ENCODE peak calls at places on chromosomes 7 and 10, in nine cellular contexts. One of them, this sample, is unnamed.

GRCh38 chr10:3484306-3485187 is 300.5 kb downstream of the KLF6 start:
- DNase-seq in skeletal muscle cell: no peak
- DNase-seq in iPS-NIHi11: no peak
- DNase-seq in T-helper 9 cell: no peak
- DNase-seq in activated T-cell treated with anti-CD3 and anti-CD28 coated beads for 24 hours: no peak
- DNase-seq in smooth muscle cell of the brain vasculature: no peak
- DNase-seq in mucosa of descending colon: no peak
- DNase-seq in ELR: peak
- DNase-seq in NCI-H748 treated with DMSO at 0.1 percent for 48 hours: no peak
- DNase-seq in this sample: no peak

GRCh38 chr10:59880976-59881510 is 25.3 kb downstream of the CCDC6 start:
- DNase-seq in activated T-cell treated with anti-CD3 and anti-CD28 coated beads for 24 hours: peak
- DNase-seq in NCI-H748 treated with DMSO at 0.1 percent for 48 hours: no peak
- DNase-seq in mucosa of descending colon: no peak
- DNase-seq in ELR: no peak
- DNase-seq in T-helper 9 cell: no peak
- DNase-seq in smooth muscle cell of the brain vasculature: no peak
- DNase-seq in iPS-NIHi11: no peak
- DNase-seq in skeletal muscle cell: no peak
- DNase-seq in this sample: peak

GRCh38 chr10:63611078-63611477 is 89.9 kb downstream of the REEP3 start:
- DNase-seq in NCI-H748 treated with DMSO at 0.1 percent for 48 hours: no peak
- DNase-seq in smooth muscle cell of the brain vasculature: no peak
- DNase-seq in ELR: peak
- DNase-seq in activated T-cell treated with anti-CD3 and anti-CD28 coated beads for 24 hours: no peak
- DNase-seq in skeletal muscle cell: no peak
- DNase-seq in mucosa of descending colon: no peak
- DNase-seq in iPS-NIHi11: no peak
- DNase-seq in T-helper 9 cell: no peak
- DNase-seq in this sample: no peak

GRCh38 chr7:104106106-104106505 is 101.7 kb downstream of the ORC5 start:
- DNase-seq in T-helper 9 cell: no peak
- DNase-seq in activated T-cell treated with anti-CD3 and anti-CD28 coated beads for 24 hours: no peak
- DNase-seq in NCI-H748 treated with DMSO at 0.1 percent for 48 hours: no peak
- DNase-seq in mucosa of descending colon: no peak
- DNase-seq in ELR: peak
- DNase-seq in skeletal muscle cell: no peak
- DNase-seq in iPS-NIHi11: no peak
- DNase-seq in smooth muscle cell of the brain vasculature: no peak
- DNase-seq in this sample: no peak

GRCh38 chr10:70140297-70140696 is 6.2 kb downstream of the TYSND1 start:
- DNase-seq in iPS-NIHi11: no peak
- DNase-seq in skeletal muscle cell: no peak
- DNase-seq in NCI-H748 treated with DMSO at 0.1 percent for 48 hours: no peak
- DNase-seq in activated T-cell treated with anti-CD3 and anti-CD28 coated beads for 24 hours: no peak
- DNase-seq in mucosa of descending colon: no peak
- DNase-seq in smooth muscle cell of the brain vasculature: no peak
- DNase-seq in T-helper 9 cell: no peak
- DNase-seq in ELR: no peak
- DNase-seq in this sample: no peak

GRCh38 chr7:100620804-100621203 is 8.5 kb downstream of the MOSPD3 start:
- DNase-seq in mucosa of descending colon: no peak
- DNase-seq in activated T-cell treated with anti-CD3 and anti-CD28 coated beads for 24 hours: no peak
- DNase-seq in NCI-H748 treated with DMSO at 0.1 percent for 48 hours: no peak
- DNase-seq in ELR: no peak
- DNase-seq in T-helper 9 cell: no peak
- DNase-seq in skeletal muscle cell: no peak
- DNase-seq in iPS-NIHi11: peak
- DNase-seq in smooth muscle cell of the brain vasculature: no peak
- DNase-seq in this sample: no peak

GRCh38 chr10:13239923-13240322 is 5.7 kb upstream of the UCMA start:
- DNase-seq in activated T-cell treated with anti-CD3 and anti-CD28 coated beads for 24 hours: no peak
- DNase-seq in iPS-NIHi11: no peak
- DNase-seq in NCI-H748 treated with DMSO at 0.1 percent for 48 hours: no peak
- DNase-seq in mucosa of descending colon: no peak
- DNase-seq in T-helper 9 cell: no peak
- DNase-seq in skeletal muscle cell: no peak
- DNase-seq in ELR: no peak
- DNase-seq in smooth muscle cell of the brain vasculature: no peak
- DNase-seq in this sample: no peak

GRCh38 chr7:16301251-16301650 is 120.1 kb downstream of the CRPPA start:
- DNase-seq in activated T-cell treated with anti-CD3 and anti-CD28 coated beads for 24 hours: no peak
- DNase-seq in iPS-NIHi11: no peak
- DNase-seq in ELR: no peak
- DNase-seq in smooth muscle cell of the brain vasculature: no peak
- DNase-seq in NCI-H748 treated with DMSO at 0.1 percent for 48 hours: no peak
- DNase-seq in mucosa of descending colon: no peak
- DNase-seq in T-helper 9 cell: no peak
- DNase-seq in skeletal muscle cell: no peak
- DNase-seq in this sample: no peak

GRCh38 chr10:73209705-73210104 is 37.4 kb downstream of the DNAJC9 start:
- DNase-seq in activated T-cell treated with anti-CD3 and anti-CD28 coated beads for 24 hours: no peak
- DNase-seq in NCI-H748 treated with DMSO at 0.1 percent for 48 hours: no peak
- DNase-seq in smooth muscle cell of the brain vasculature: no peak
- DNase-seq in iPS-NIHi11: peak
- DNase-seq in T-helper 9 cell: no peak
- DNase-seq in skeletal muscle cell: no peak
- DNase-seq in mucosa of descending colon: no peak
- DNase-seq in ELR: peak
- DNase-seq in this sample: no peak

GRCh38 chr7:55770778-55771177 is 91.8 kb downstream of the SEPTIN14 start:
- DNase-seq in smooth muscle cell of the brain vasculature: no peak
- DNase-seq in ELR: no peak
- DNase-seq in mucosa of descending colon: no peak
- DNase-seq in activated T-cell treated with anti-CD3 and anti-CD28 coated beads for 24 hours: no peak
- DNase-seq in iPS-NIHi11: no peak
- DNase-seq in T-helper 9 cell: no peak
- DNase-seq in NCI-H748 treated with DMSO at 0.1 percent for 48 hours: no peak
- DNase-seq in skeletal muscle cell: no peak
- DNase-seq in this sample: no peak

GRCh38 chr7:97226541-97226940 is 109.0 kb downstream of the SDHAF3 start:
- DNase-seq in skeletal muscle cell: no peak
- DNase-seq in NCI-H748 treated with DMSO at 0.1 percent for 48 hours: no peak
- DNase-seq in iPS-NIHi11: no peak
- DNase-seq in mucosa of descending colon: no peak
- DNase-seq in smooth muscle cell of the brain vasculature: no peak
- DNase-seq in ELR: no peak
- DNase-seq in T-helper 9 cell: no peak
- DNase-seq in activated T-cell treated with anti-CD3 and anti-CD28 coated beads for 24 hours: no peak
- DNase-seq in this sample: no peak

This sample was measured in effector memory CD8-positive, alpha-beta T cell.